ENCODE peak calls at places on chromosomes 7 and 10, in six cellular contexts. S is thoracic aorta, K is A549, J is upper lobe of right lung, R is PC-3, B is left ventricle myocardium inferior. X is an unnamed sample. For H3K4me1, the result is how much of the 10 kb centered on the place peaks cover.

GRCh38 chr7:52843436-52843835 is 192.0 kb upstream of the POM121L12 start:
- DNase-seq in S (no peak), K (no peak), J (no peak), R (no peak), B (no peak), X (no peak)

GRCh38 chr10:69421611-69422308 is 5.0 kb upstream of the TACR2 start:
- DNase-seq in S (no peak), K (no peak), J (peak), R (no peak), B (peak), X (peak)

GRCh38 chr10:32112055-32112454 is 55.8 kb upstream of the KIF5B start:
- DNase-seq in S (no peak), K (peak), J (no peak), R (peak), B (no peak), X (no peak)

GRCh38 chr10:70038926-70039325 is 13.7 kb upstream of the MACROH2A2 start:
- DNase-seq in S (no peak), K (no peak), J (no peak), R (no peak), B (no peak), X (no peak)

GRCh38 chr10:108421256-108421655 is 1256.8 kb upstream of the SORCS1 start:
- DNase-seq in S (no peak), K (no peak), J (no peak), R (no peak), B (no peak), X (no peak)

GRCh38 chr10:3865565-3865964 is 80.6 kb upstream of the KLF6 start:
- DNase-seq in S (no peak), K (no peak), J (no peak), R (no peak), B (no peak), X (no peak)

GRCh38 chr7:97126483-97127171 is 9.1 kb downstream of the SDHAF3 start:
- DNase-seq in S (no peak), K (no peak), J (no peak), R (no peak), B (no peak), X (no peak)

GRCh38 chr10:106440355-106440754 is 724.2 kb downstream of the SORCS1 start:
- DNase-seq in S (no peak), K (no peak), J (no peak), R (peak), B (no peak), X (no peak)

GRCh38 chr7:45885264-45885882 is 2.9 kb upstream of the IGFBP1 start:
- DNase-seq in S (no peak), K (peak), J (no peak), R (peak), B (no peak), X (no peak)

GRCh38 chr10:29239569-29240472 is 49.0 kb upstream of the LYZL1 start:
- DNase-seq in S (no peak), K (peak), J (no peak), R (peak), B (no peak), X (no peak)

GRCh38 chr10:77899080-77899477 is 27.5 kb downstream of the DLG5 start:
- DNase-seq in S (no peak), K (peak), J (no peak), R (peak), B (no peak), X (no peak)

GRCh38 chr7:74356589-74357315 is 67.5 kb downstream of the CLIP2 start:
- DNase-seq in S (no peak), K (no peak), J (no peak), R (peak), B (no peak), X (no peak)

GRCh38 chr7:91288208-91288824 is 24.1 kb downstream of the FZD1 start:
- DNase-seq in S (no peak), K (peak), J (no peak), R (peak), B (peak), X (no peak)

GRCh38 chr10:78328592-78329404 is 295.1 kb downstream of the RPS24 start:
- DNase-seq in S (no peak), K (no peak), J (no peak), R (no peak), B (no peak), X (peak)

GRCh38 chr7:140326116-140326928 is 72.0 kb downstream of the SLC37A3 start:
- DNase-seq in S (peak), K (peak), J (no peak), R (peak), B (peak), X (peak)

GRCh38 chr7:111855161-111855841 is 293.0 kb upstream of the IMMP2L start:
- DNase-seq in S (no peak), K (peak), J (no peak), R (peak), B (no peak), X (no peak)

GRCh38 chr10:59625842-59626522 is 83.7 kb downstream of the SLC16A9 start:
- DNase-seq in S (no peak), K (peak), J (no peak), R (peak), B (no peak), X (peak)

GRCh38 chr7:157032644-157033482 is 22.4 kb upstream of the MNX1 start:
- DNase-seq in S (no peak), K (no peak), J (peak), R (peak), B (no peak), X (no peak)

GRCh38 chr7:77667459-77668090 is 28.7 kb upstream of the RSBN1L start:
- DNase-seq in S (no peak), K (no peak), J (no peak), R (peak), B (no peak), X (no peak)

GRCh38 chr10:7102557-7103349 is 308.1 kb downstream of the SFMBT2 start:
- DNase-seq in S (no peak), K (no peak), J (no peak), R (no peak), B (no peak), X (no peak)

GRCh38 chr7:35593896-35594295 is 101.0 kb downstream of the HERPUD2 start:
- DNase-seq in S (no peak), K (peak), J (no peak), R (no peak), B (no peak), X (no peak)

GRCh38 chr10:96324447-96324846 is 20.2 kb downstream of the DNTT start:
- DNase-seq in S (no peak), K (no peak), J (no peak), R (no peak), B (no peak), X (no peak)

GRCh38 chr7:2242541-2243482 is 786 bp downstream of the NUDT1 start:
- DNase-seq in S (no peak), K (peak), J (no peak), R (peak), B (no peak), X (no peak)

GRCh38 chr7:76009672-76010600 is 15.5 kb upstream of the TMEM120A start:
- DNase-seq in S (no peak), K (no peak), J (no peak), R (no peak), B (no peak), X (no peak)

GRCh38 chr10:103660364-103661197 is 167.1 kb downstream of the NEURL1 start:
- DNase-seq in S (no peak), K (no peak), J (peak), R (no peak), B (peak), X (no peak)

GRCh38 chr10:18157909-18158308 is 17.7 kb downstream of the CACNB2 start:
- DNase-seq in S (no peak), K (no peak), J (no peak), R (peak), B (no peak), X (no peak)

GRCh38 chr7:16528520-16528919 is 1.9 kb downstream of the LRRC72 start:
- DNase-seq in S (no peak), K (no peak), J (no peak), R (no peak), B (no peak), X (no peak)

GRCh38 chr10:124064676-124065075 is 28.7 kb downstream of the CHST15 start:
- DNase-seq in S (no peak), K (no peak), J (no peak), R (no peak), B (no peak), X (no peak)

GRCh38 chr7:110105840-110106239 is 985.1 kb upstream of the LRRN3 start:
- DNase-seq in S (no peak), K (no peak), J (no peak), R (no peak), B (no peak), X (no peak)

GRCh38 chr7:4683043-4683883 is 1.2 kb downstream of the FOXK1 start:
- DNase-seq in S (no peak), K (no peak), J (peak), R (no peak), B (peak), X (no peak)

GRCh38 chr10:18010050-18010449 is 58.3 kb downstream of the SLC39A12 start:
- DNase-seq in S (no peak), K (no peak), J (no peak), R (peak), B (no peak), X (no peak)

GRCh38 chr10:132311338-132311939 is 3.7 kb upstream of the STK32C start:
- DNase-seq in S (no peak), K (peak), J (peak), R (no peak), B (no peak), X (no peak)

GRCh38 chr10:132313865-132314264 is 6.1 kb upstream of the STK32C start:
- DNase-seq in S (no peak), K (no peak), J (no peak), R (no peak), B (no peak), X (no peak)

GRCh38 chr10:132314336-132314735 is 6.6 kb upstream of the STK32C start:
- DNase-seq in S (no peak), K (no peak), J (no peak), R (no peak), B (no peak), X (no peak)

GRCh38 chr10:132310701-132311337 is 3.1 kb upstream of the STK32C start:
- DNase-seq in S (no peak), K (no peak), J (no peak), R (no peak), B (no peak), X (no peak)

GRCh38 chr10:132313305-132313704 is 5.6 kb upstream of the STK32C start:
- DNase-seq in S (no peak), K (no peak), J (peak), R (no peak), B (no peak), X (no peak)
- TF ChIP-seq CTCF in S (no peak), K (no peak), J (no peak), R (no peak), B (no peak), X (no peak)

DNA sequence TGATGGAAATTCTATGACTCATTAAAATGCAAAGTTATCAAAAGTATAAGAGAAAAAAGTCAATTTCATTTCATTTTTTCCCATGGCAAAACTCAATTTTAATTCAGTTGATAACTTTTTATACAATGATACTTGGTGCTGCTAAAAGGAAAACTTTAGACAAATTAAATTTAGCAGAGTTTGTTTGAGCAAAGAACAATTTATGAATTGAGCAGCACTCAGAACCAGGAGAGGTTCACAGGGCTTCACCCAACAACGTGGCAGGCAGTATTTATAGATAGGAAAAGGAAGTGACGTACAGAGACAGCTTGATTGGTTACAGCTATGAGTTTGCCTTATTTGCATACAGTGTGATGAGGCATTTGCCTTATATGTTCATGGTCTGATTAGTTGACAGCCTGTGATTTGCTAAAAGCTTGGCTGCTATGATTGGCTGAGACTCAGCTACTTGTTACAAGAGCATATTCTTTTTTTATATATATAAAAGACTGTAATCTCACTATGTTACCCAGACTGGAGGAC is 157.2 kb upstream of the CELF2 start:
- DNase-seq in S (no peak), K (no peak), J (no peak), R (no peak), B (no peak), X (no peak)
- H3K4me1 ChIP-seq in S (under half), K (under half), J (under half), R (under half), B (under half), X (under half)

GRCh38 chr7:115338016-115338415 is 416.1 kb downstream of the MDFIC start:
- DNase-seq in S (no peak), K (no peak), J (no peak), R (no peak), B (no peak), X (no peak)

GRCh38 chr7:115346685-115347084 is 424.8 kb downstream of the MDFIC start:
- DNase-seq in S (no peak), K (no peak), J (no peak), R (peak), B (no peak), X (no peak)

GRCh38 chr7:115340828-115341227 is 418.9 kb downstream of the MDFIC start:
- DNase-seq in S (no peak), K (peak), J (no peak), R (peak), B (no peak), X (no peak)
- TF ChIP-seq CTCF in S (peak), K (no peak), J (peak), R (peak), B (no peak), X (no peak)

GRCh38 chr7:127532736-127533135 is 52.7 kb downstream of the GCC1 start:
- DNase-seq in S (no peak), K (no peak), J (no peak), R (no peak), B (no peak), X (no peak)
- H3K4me1 ChIP-seq in S (under half), K (under half), J (under half), R (under half), B (under half), X (under half)